ENCODE peak calls at places on chromosomes 11 and 22, in six cellular contexts. V, U, M, K, X and O are unnamed samples.
A peak's percentile ranks its signal among the peaks of the same experiment; 100 is the strongest.

GRCh38 chr22:36644333-36644757 is 59.2 kb downstream of the CACNG2 start:
- DNase-seq in V (no peak), U (peak; percentile 51), M (peak; percentile 62), K (no peak), X (peak; percentile 20), O (no peak)

GRCh38 chr11:29511394-29511793 is 505.4 kb downstream of the KCNA4 start:
- DNase-seq in V (no peak), U (no peak), M (no peak), K (no peak), X (no peak), O (no peak)

GRCh38 chr11:68673291-68673930 is 10.9 kb upstream of the GAL start:
- DNase-seq in V (no peak), U (no peak), M (no peak), K (no peak), X (no peak), O (no peak)

GRCh38 chr22:32761251-32761903 is 40.1 kb upstream of the TIMP3 start:
- DNase-seq in V (peak; percentile 32), U (no peak), M (no peak), K (no peak), X (no peak), O (no peak)

GRCh38 chr22:37636186-37636948 is 3.1 kb upstream of the SH3BP1 start:
- DNase-seq in V (no peak), U (no peak), M (no peak), K (no peak), X (no peak), O (no peak)

GRCh38 chr11:19713221-19714092 is 820 bp downstream of the NAV2 start:
- DNase-seq in V (no peak), U (no peak), M (no peak), K (no peak), X (no peak), O (no peak)

GRCh38 chr11:62337682-62338181 is 484 bp downstream of the ASRGL1 start:
- DNase-seq in V (no peak), U (no peak), M (peak; percentile 53), K (no peak), X (peak; percentile 27), O (no peak)

GRCh38 chr11:84465040-84465439 is 1162.1 kb downstream of the DLG2 start:
- DNase-seq in V (no peak), U (no peak), M (no peak), K (no peak), X (no peak), O (no peak)

GRCh38 chr11:10305262-10305963 is 540 bp downstream of the ADM start:
- DNase-seq in V (peak; percentile 44), U (peak; percentile 33), M (peak; percentile 66), K (no peak), X (no peak), O (no peak)

GRCh38 chr22:45515678-45516077 is 13.0 kb downstream of the FBLN1 start:
- DNase-seq in V (no peak), U (no peak), M (no peak), K (no peak), X (no peak), O (no peak)

GRCh38 chr22:41215409-41215808 is 10.3 kb downstream of the L3MBTL2 start:
- DNase-seq in V (no peak), U (no peak), M (no peak), K (no peak), X (no peak), O (no peak)
- TF ChIP-seq CTCF in V (no peak), U (no peak), M (no peak), K (no peak), X (no peak), O (no peak)

DNA sequence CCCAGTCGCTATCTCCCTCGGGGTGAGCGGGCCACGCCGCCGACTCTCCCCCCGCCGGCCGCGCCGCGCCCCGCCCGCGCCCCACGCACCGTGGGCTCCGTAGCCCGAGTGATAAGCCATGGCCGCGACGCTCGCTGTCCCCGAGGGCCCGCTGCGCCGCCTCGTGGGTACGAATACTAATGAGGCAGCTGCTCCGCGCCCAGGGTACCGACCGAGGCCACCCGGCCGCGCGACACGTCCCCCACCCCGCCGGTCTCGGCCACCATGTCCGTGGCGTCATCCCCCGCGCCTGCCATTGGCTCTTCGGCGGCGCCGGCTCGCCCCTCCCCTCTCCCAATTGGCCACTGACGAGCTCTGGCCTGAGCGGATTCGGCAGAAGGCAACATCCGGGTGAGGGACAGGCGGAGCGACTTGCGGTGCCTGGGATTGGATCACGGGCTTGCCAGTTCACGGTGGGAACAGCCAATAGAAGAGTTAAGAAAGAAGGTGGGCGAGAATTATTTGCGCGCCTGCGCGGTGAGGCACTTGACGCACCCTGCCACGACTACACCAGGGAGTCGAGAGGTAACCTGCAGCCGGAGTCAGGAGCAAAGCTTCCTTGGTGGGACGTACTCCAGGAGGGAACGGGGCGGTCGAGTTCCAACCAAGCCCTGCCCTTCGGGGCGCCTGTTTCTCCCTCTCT is at the start of gene YIF1A:
- DNase-seq in V (peak; percentile 99), U (peak; percentile 99), M (peak; percentile 97), K (peak; percentile 99), X (peak; percentile 100), O (peak; percentile 95)
- TF ChIP-seq CTCF in V (no peak), U (peak; percentile 61), M (no peak), K (no peak), X (no peak), O (no peak)

GRCh38 chr11:119258983-119259382 is 52.8 kb downstream of the CBL start:
- DNase-seq in V (no peak), U (no peak), M (no peak), K (no peak), X (no peak), O (no peak)

GRCh38 chr11:119263352-119263940 is 53.5 kb downstream of the MCAM start:
- DNase-seq in V (no peak), U (no peak), M (no peak), K (no peak), X (no peak), O (no peak)

GRCh38 chr11:119266063-119266462 is 50.9 kb downstream of the MCAM start:
- DNase-seq in V (no peak), U (no peak), M (no peak), K (no peak), X (no peak), O (no peak)

GRCh38 chr11:119266517-119267255 is 50.2 kb downstream of the MCAM start:
- DNase-seq in V (no peak), U (no peak), M (no peak), K (no peak), X (no peak), O (no peak)

GRCh38 chr11:119262668-119263351 is 54.1 kb downstream of the MCAM start:
- DNase-seq in V (no peak), U (no peak), M (no peak), K (no peak), X (no peak), O (no peak)
- TF ChIP-seq CTCF in V (no peak), U (no peak), M (no peak), K (no peak), X (no peak), O (no peak)

GRCh38 chr22:17131686-17132085 is 10.5 kb upstream of the TMEM121B start:
- DNase-seq in V (no peak), U (no peak), M (no peak), K (no peak), X (no peak), O (no peak)
- TF ChIP-seq CTCF in V (no peak), U (no peak), M (no peak), K (no peak), X (no peak), O (no peak)

DNA sequence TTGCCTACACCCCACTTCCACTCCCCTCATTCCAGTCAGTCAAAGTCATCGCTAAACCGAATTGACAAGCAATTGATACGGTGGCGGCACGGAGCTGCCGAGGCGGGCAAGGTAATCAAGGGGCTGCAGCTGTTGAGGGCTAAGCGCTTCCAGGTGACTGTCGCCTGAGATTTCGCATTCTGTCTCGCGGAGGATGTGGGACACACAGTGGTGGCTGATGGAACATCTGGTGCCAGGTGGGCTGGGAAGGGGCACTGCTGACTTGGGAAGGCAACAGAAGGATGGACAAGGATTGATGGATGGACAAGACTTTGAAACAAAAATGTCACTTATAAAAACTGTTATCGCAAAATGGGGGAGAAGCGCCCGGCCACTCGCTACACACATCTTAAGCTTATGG is 109.6 kb downstream of the RCN1 start:
- DNase-seq in V (no peak), U (no peak), M (no peak), K (no peak), X (no peak), O (no peak)
- TF ChIP-seq CTCF in V (no peak), U (no peak), M (no peak), K (no peak), X (no peak), O (no peak)

DNA sequence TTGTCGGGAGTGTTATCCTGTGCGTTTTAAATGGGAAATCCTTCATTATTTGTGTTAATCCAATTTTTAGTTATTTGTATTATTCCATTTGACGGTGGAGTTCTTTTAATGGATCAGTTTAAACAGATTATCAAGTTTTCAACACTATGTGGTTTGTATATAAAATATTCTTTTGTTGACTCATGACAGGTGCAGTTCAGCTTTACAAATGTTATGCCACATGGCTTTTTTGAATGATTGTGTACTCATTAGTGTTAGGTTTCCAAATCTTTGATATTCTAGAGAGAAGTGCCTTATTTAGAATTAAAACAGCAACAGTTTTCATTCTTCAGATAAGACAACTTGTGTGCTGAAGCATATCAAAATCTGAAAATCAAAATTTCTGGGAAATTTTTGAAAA is 2.4 kb downstream of the JAM3 start:
- DNase-seq in V (no peak), U (no peak), M (no peak), K (no peak), X (no peak), O (no peak)
- TF ChIP-seq CTCF in V (no peak), U (no peak), M (no peak), K (no peak), X (no peak), O (no peak)